ENCODE peak calls at places on chromosomes 7 and 10, in eight cellular contexts. T, V, U, M, P, S, C and N are unnamed samples.

GRCh38 chr7:34227525-34227924 is 322.2 kb downstream of the BMPER start:
- DNase-seq in T (no peak), V (no peak), U (no peak), M (no peak), P (no peak), S (no peak), C (no peak), N (no peak)

GRCh38 chr7:21354284-21354683 is 73.6 kb upstream of the SP4 start:
- DNase-seq in T (no peak), V (no peak), U (no peak), M (no peak), P (no peak), S (no peak), C (no peak), N (no peak)

GRCh38 chr10:75294518-75294865 is 58.7 kb upstream of the COMTD1 start:
- DNase-seq in T (peak), V (peak), U (peak), M (no peak), P (no peak), S (peak), C (no peak), N (no peak)

GRCh38 chr7:143285806-143286521 is 1.2 kb downstream of the TMEM139 start:
- DNase-seq in T (no peak), V (no peak), U (no peak), M (no peak), P (no peak), S (peak), C (no peak), N (no peak)

GRCh38 chr7:46853451-46853850 is 728.5 kb downstream of the TNS3 start:
- DNase-seq in T (no peak), V (no peak), U (no peak), M (no peak), P (no peak), S (no peak), C (no peak), N (no peak)

GRCh38 chr10:112314822-112315474 is 31.7 kb downstream of the TECTB start:
- DNase-seq in T (peak), V (peak), U (peak), M (peak), P (peak), S (peak), C (peak), N (peak)

GRCh38 chr10:24957624-24958435 is 5.4 kb upstream of the PRTFDC1 start:
- DNase-seq in T (no peak), V (peak), U (no peak), M (no peak), P (peak), S (peak), C (no peak), N (no peak)

GRCh38 chr7:16754869-16755317 is 1.3 kb downstream of the TSPAN13 start:
- DNase-seq in T (no peak), V (no peak), U (no peak), M (no peak), P (no peak), S (no peak), C (no peak), N (no peak)

GRCh38 chr7:114842551-114843065 is 79.3 kb upstream of the MDFIC start:
- DNase-seq in T (no peak), V (no peak), U (peak), M (no peak), P (no peak), S (no peak), C (no peak), N (no peak)

GRCh38 chr7:101133621-101134398 is 6.9 kb downstream of the SERPINE1 start:
- DNase-seq in T (no peak), V (no peak), U (no peak), M (no peak), P (peak), S (no peak), C (no peak), N (no peak)

GRCh38 chr7:151795168-151795754 is 81.7 kb downstream of the PRKAG2 start:
- DNase-seq in T (no peak), V (no peak), U (no peak), M (peak), P (no peak), S (no peak), C (no peak), N (no peak)

GRCh38 chr10:48462482-48463020 is 142.3 kb downstream of the ARHGAP22 start:
- DNase-seq in T (no peak), V (no peak), U (no peak), M (no peak), P (no peak), S (no peak), C (no peak), N (peak)

GRCh38 chr7:91266067-91266930 is 2.1 kb downstream of the FZD1 start:
- DNase-seq in T (peak), V (no peak), U (no peak), M (no peak), P (no peak), S (no peak), C (peak), N (no peak)

GRCh38 chr10:36888925-36889573 is 236.3 kb upstream of the ANKRD30A start:
- DNase-seq in T (peak), V (peak), U (peak), M (no peak), P (peak), S (no peak), C (no peak), N (no peak)

GRCh38 chr7:964401-965231 is 10.1 kb upstream of the ADAP1 start:
- DNase-seq in T (peak), V (peak), U (peak), M (no peak), P (peak), S (peak), C (no peak), N (no peak)

GRCh38 chr10:117462424-117462792 is 80.1 kb upstream of the EMX2 start:
- DNase-seq in T (no peak), V (no peak), U (peak), M (no peak), P (no peak), S (no peak), C (no peak), N (no peak)

GRCh38 chr7:99040104-99040958 is 103.6 kb downstream of the SMURF1 start:
- DNase-seq in T (peak), V (peak), U (peak), M (peak), P (peak), S (peak), C (peak), N (peak)

GRCh38 chr10:78981257-78981969 is 87.4 kb upstream of the ZMIZ1 start:
- DNase-seq in T (no peak), V (no peak), U (peak), M (no peak), P (no peak), S (no peak), C (no peak), N (no peak)

GRCh38 chr7:881441-882234 is 5.3 kb downstream of the GET4 start:
- DNase-seq in T (no peak), V (no peak), U (no peak), M (no peak), P (no peak), S (no peak), C (no peak), N (no peak)

GRCh38 chr7:22291979-22292378 is 65.0 kb downstream of the RAPGEF5 start:
- DNase-seq in T (peak), V (no peak), U (no peak), M (no peak), P (no peak), S (no peak), C (no peak), N (no peak)

GRCh38 chr7:44235582-44236332 is 35.0 kb downstream of the YKT6 start:
- DNase-seq in T (peak), V (no peak), U (no peak), M (no peak), P (no peak), S (no peak), C (peak), N (no peak)

GRCh38 chr7:115449689-115450088 is 527.8 kb downstream of the MDFIC start:
- DNase-seq in T (no peak), V (no peak), U (peak), M (no peak), P (peak), S (no peak), C (no peak), N (no peak)

GRCh38 chr10:90222939-90223338 is 521.5 kb downstream of the KIF20B start:
- DNase-seq in T (no peak), V (no peak), U (peak), M (no peak), P (no peak), S (no peak), C (no peak), N (no peak)

GRCh38 chr10:5509236-5509635 is 9.9 kb upstream of the CALML5 start:
- DNase-seq in T (no peak), V (no peak), U (no peak), M (no peak), P (no peak), S (no peak), C (peak), N (no peak)

GRCh38 chr7:71363627-71364026 is 231.7 kb downstream of the GALNT17 start:
- DNase-seq in T (no peak), V (no peak), U (no peak), M (no peak), P (no peak), S (no peak), C (no peak), N (no peak)

GRCh38 chr10:125023862-125024495 is 82.1 kb downstream of the ZRANB1 start:
- DNase-seq in T (peak), V (no peak), U (no peak), M (no peak), P (no peak), S (no peak), C (peak), N (no peak)

GRCh38 chr7:130154501-130155317 is 50.5 kb downstream of the TMEM209 start:
- DNase-seq in T (peak), V (no peak), U (peak), M (no peak), P (no peak), S (no peak), C (peak), N (no peak)

GRCh38 chr10:26556756-26557640 is 118.9 kb downstream of the APBB1IP start:
- DNase-seq in T (peak), V (peak), U (peak), M (no peak), P (peak), S (peak), C (no peak), N (peak)